ENCODE peak calls at places on chromosomes 12 and 14, in nine cellular contexts. One of them, this sample, is unnamed.

GRCh38 chr14:83575301-83575700 is 1954.6 kb upstream of the FLRT2 start:
- DNase-seq in fibroblast of mammary gland: no peak
- DNase-seq in fibroblast of lung: peak; percentile 15
- DNase-seq in activated B cell treated with CpG ODN at 0.5 μM for 24 hours: no peak
- DNase-seq in GM10248: no peak
- DNase-seq in HepG2: no peak
- DNase-seq in foreskin fibroblast: peak; percentile 11
- DNase-seq in mesothelial cell of epicardium: no peak
- DNase-seq in CD8-positive, alpha-beta T cell: no peak
- DNase-seq in this sample: no peak

GRCh38 chr12:55039761-55040160 is 20.0 kb downstream of the NEUROD4 start:
- DNase-seq in foreskin fibroblast: no peak
- DNase-seq in GM10248: no peak
- DNase-seq in activated B cell treated with CpG ODN at 0.5 μM for 24 hours: no peak
- DNase-seq in fibroblast of lung: no peak
- DNase-seq in HepG2: no peak
- DNase-seq in CD8-positive, alpha-beta T cell: no peak
- DNase-seq in fibroblast of mammary gland: no peak
- DNase-seq in mesothelial cell of epicardium: no peak
- DNase-seq in this sample: no peak

GRCh38 chr14:58288106-58288792 is 10.1 kb upstream of the ARID4A start:
- DNase-seq in activated B cell treated with CpG ODN at 0.5 μM for 24 hours: no peak
- DNase-seq in mesothelial cell of epicardium: no peak
- DNase-seq in GM10248: no peak
- DNase-seq in foreskin fibroblast: no peak
- DNase-seq in CD8-positive, alpha-beta T cell: no peak
- DNase-seq in fibroblast of mammary gland: no peak
- DNase-seq in fibroblast of lung: no peak
- DNase-seq in HepG2: no peak
- DNase-seq in this sample: no peak

GRCh38 chr12:99658950-99659349 is 11.4 kb downstream of the GARIN6 start:
- DNase-seq in HepG2: no peak
- DNase-seq in fibroblast of lung: peak; percentile 17
- DNase-seq in CD8-positive, alpha-beta T cell: no peak
- DNase-seq in foreskin fibroblast: no peak
- DNase-seq in activated B cell treated with CpG ODN at 0.5 μM for 24 hours: no peak
- DNase-seq in GM10248: no peak
- DNase-seq in fibroblast of mammary gland: peak; percentile 10
- DNase-seq in mesothelial cell of epicardium: no peak
- DNase-seq in this sample: peak; percentile 6

GRCh38 chr12:57694459-57695019 is 607 bp downstream of the OS9 start:
- DNase-seq in activated B cell treated with CpG ODN at 0.5 μM for 24 hours: no peak
- DNase-seq in fibroblast of lung: peak; percentile 25
- DNase-seq in HepG2: no peak
- DNase-seq in CD8-positive, alpha-beta T cell: no peak
- DNase-seq in GM10248: no peak
- DNase-seq in mesothelial cell of epicardium: no peak
- DNase-seq in foreskin fibroblast: peak; percentile 31
- DNase-seq in fibroblast of mammary gland: peak; percentile 2
- DNase-seq in this sample: no peak

GRCh38 chr14:23252006-23252405 is 14.3 kb downstream of the RNF212B start:
- DNase-seq in fibroblast of lung: no peak
- DNase-seq in GM10248: no peak
- DNase-seq in foreskin fibroblast: no peak
- DNase-seq in activated B cell treated with CpG ODN at 0.5 μM for 24 hours: no peak
- DNase-seq in CD8-positive, alpha-beta T cell: no peak
- DNase-seq in mesothelial cell of epicardium: no peak
- DNase-seq in HepG2: no peak
- DNase-seq in fibroblast of mammary gland: no peak
- DNase-seq in this sample: no peak

GRCh38 chr12:60205500-60205899 is 609.7 kb downstream of the SLC16A7 start:
- DNase-seq in GM10248: no peak
- DNase-seq in fibroblast of mammary gland: peak; percentile 34
- DNase-seq in foreskin fibroblast: peak; percentile 66
- DNase-seq in mesothelial cell of epicardium: no peak
- DNase-seq in CD8-positive, alpha-beta T cell: no peak
- DNase-seq in HepG2: no peak
- DNase-seq in activated B cell treated with CpG ODN at 0.5 μM for 24 hours: no peak
- DNase-seq in fibroblast of lung: peak; percentile 25
- DNase-seq in this sample: peak; percentile 64

GRCh38 chr12:49507139-49507538 is 31.7 kb upstream of the KCNH3 start:
- DNase-seq in CD8-positive, alpha-beta T cell: no peak
- DNase-seq in mesothelial cell of epicardium: no peak
- DNase-seq in activated B cell treated with CpG ODN at 0.5 μM for 24 hours: no peak
- DNase-seq in HepG2: no peak
- DNase-seq in foreskin fibroblast: peak; percentile 91
- DNase-seq in fibroblast of mammary gland: peak; percentile 88
- DNase-seq in fibroblast of lung: peak; percentile 87
- DNase-seq in GM10248: no peak
- DNase-seq in this sample: peak; percentile 44

GRCh38 chr12:3837049-3837448 is 36.1 kb downstream of the PARP11 start:
- DNase-seq in mesothelial cell of epicardium: no peak
- DNase-seq in HepG2: no peak
- DNase-seq in GM10248: peak; percentile 29
- DNase-seq in fibroblast of mammary gland: no peak
- DNase-seq in fibroblast of lung: no peak
- DNase-seq in foreskin fibroblast: no peak
- DNase-seq in CD8-positive, alpha-beta T cell: no peak
- DNase-seq in activated B cell treated with CpG ODN at 0.5 μM for 24 hours: no peak
- DNase-seq in this sample: no peak

GRCh38 chr12:21336656-21337055 is 1.9 kb upstream of the SLCO1A2 start:
- DNase-seq in GM10248: no peak
- DNase-seq in HepG2: peak; percentile 29
- DNase-seq in CD8-positive, alpha-beta T cell: no peak
- DNase-seq in mesothelial cell of epicardium: no peak
- DNase-seq in fibroblast of lung: no peak
- DNase-seq in foreskin fibroblast: no peak
- DNase-seq in fibroblast of mammary gland: no peak
- DNase-seq in activated B cell treated with CpG ODN at 0.5 μM for 24 hours: no peak
- DNase-seq in this sample: no peak

GRCh38 chr14:23568600-23569310 is 1.2 kb upstream of the AP1G2 start:
- DNase-seq in CD8-positive, alpha-beta T cell: no peak
- DNase-seq in mesothelial cell of epicardium: no peak
- DNase-seq in fibroblast of mammary gland: no peak
- DNase-seq in activated B cell treated with CpG ODN at 0.5 μM for 24 hours: no peak
- DNase-seq in foreskin fibroblast: peak; percentile 39
- DNase-seq in GM10248: no peak
- DNase-seq in fibroblast of lung: no peak
- DNase-seq in HepG2: peak; percentile 80
- DNase-seq in this sample: peak; percentile 24

GRCh38 chr14:74083161-74083560 is 1.1 kb downstream of the ALDH6A1 start:
- DNase-seq in activated B cell treated with CpG ODN at 0.5 μM for 24 hours: no peak
- DNase-seq in fibroblast of lung: no peak
- DNase-seq in fibroblast of mammary gland: no peak
- DNase-seq in mesothelial cell of epicardium: no peak
- DNase-seq in HepG2: no peak
- DNase-seq in CD8-positive, alpha-beta T cell: no peak
- DNase-seq in GM10248: no peak
- DNase-seq in foreskin fibroblast: no peak
- DNase-seq in this sample: no peak

GRCh38 chr14:74085828-74086227 is 1.1 kb downstream of the LIN52 start:
- DNase-seq in fibroblast of lung: no peak
- DNase-seq in foreskin fibroblast: no peak
- DNase-seq in mesothelial cell of epicardium: no peak
- DNase-seq in activated B cell treated with CpG ODN at 0.5 μM for 24 hours: no peak
- DNase-seq in fibroblast of mammary gland: no peak
- DNase-seq in HepG2: no peak
- DNase-seq in CD8-positive, alpha-beta T cell: no peak
- DNase-seq in GM10248: peak; percentile 58
- DNase-seq in this sample: no peak

GRCh38 chr14:74083784-74084276 is 423 bp downstream of the ALDH6A1 start:
- DNase-seq in CD8-positive, alpha-beta T cell: no peak
- DNase-seq in activated B cell treated with CpG ODN at 0.5 μM for 24 hours: no peak
- DNase-seq in GM10248: no peak
- DNase-seq in mesothelial cell of epicardium: no peak
- DNase-seq in HepG2: peak; percentile 32
- DNase-seq in fibroblast of lung: no peak
- DNase-seq in fibroblast of mammary gland: no peak
- DNase-seq in foreskin fibroblast: no peak
- DNase-seq in this sample: no peak

GRCh38 chr14:74085047-74085637 is 386 bp downstream of the LIN52 start:
- DNase-seq in foreskin fibroblast: peak; percentile 69
- DNase-seq in activated B cell treated with CpG ODN at 0.5 μM for 24 hours: no peak
- DNase-seq in GM10248: peak; percentile 12
- DNase-seq in HepG2: peak; percentile 10
- DNase-seq in fibroblast of lung: peak; percentile 36
- DNase-seq in CD8-positive, alpha-beta T cell: peak; percentile 5
- DNase-seq in mesothelial cell of epicardium: no peak
- DNase-seq in fibroblast of mammary gland: peak; percentile 51
- DNase-seq in this sample: peak; percentile 31

DNA sequence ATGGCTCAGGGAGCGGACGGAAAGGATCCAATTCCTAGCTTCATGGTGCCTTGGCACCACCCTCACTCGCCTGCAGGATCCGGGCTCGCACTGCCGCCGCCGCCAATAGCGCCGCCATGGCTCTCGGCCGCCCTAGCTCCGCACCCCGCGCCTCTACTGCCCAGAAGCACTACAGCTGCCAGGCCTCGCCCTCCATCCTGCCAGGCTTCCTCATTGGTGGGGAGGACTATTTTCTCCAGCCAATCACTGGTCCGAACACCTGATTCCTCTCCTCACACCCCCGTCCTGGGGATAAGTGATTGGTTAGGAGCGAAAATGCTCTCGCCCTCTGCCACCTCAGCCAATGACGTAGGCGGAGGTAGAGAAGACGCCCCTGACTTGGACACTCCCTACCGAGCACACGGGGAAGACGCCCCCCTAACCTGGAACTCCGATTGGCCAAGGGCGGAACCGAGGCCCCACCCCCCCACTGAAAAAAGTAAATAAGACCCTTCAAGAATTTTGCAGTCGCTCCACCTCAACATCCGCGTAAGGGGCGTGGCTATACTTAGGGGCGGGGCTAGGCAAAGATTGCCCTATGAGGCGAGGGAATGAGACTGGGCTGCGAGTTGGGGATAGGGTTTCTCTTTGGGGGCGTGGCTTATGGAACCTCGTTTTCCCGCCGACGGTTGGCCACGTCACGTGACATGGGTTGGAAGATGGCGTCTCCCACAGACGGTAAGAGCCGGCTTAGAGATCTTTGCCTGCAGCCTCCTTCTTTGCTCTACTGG is at the start of the genes ALDH6A1 and LIN52:
- DNase-seq in mesothelial cell of epicardium: peak; percentile 96
- DNase-seq in CD8-positive, alpha-beta T cell: peak; percentile 100
- DNase-seq in foreskin fibroblast: peak; percentile 100
- DNase-seq in GM10248: peak; percentile 99
- DNase-seq in fibroblast of lung: peak; percentile 100
- DNase-seq in HepG2: peak; percentile 100
- DNase-seq in activated B cell treated with CpG ODN at 0.5 μM for 24 hours: peak; percentile 94
- DNase-seq in fibroblast of mammary gland: peak; percentile 100
- DNase-seq in this sample: peak; percentile 100
- TF ChIP-seq CTCF in mesothelial cell of epicardium: no peak
- TF ChIP-seq CTCF in CD8-positive, alpha-beta T cell: no peak
- TF ChIP-seq CTCF in foreskin fibroblast: no peak
- TF ChIP-seq CTCF in GM10248: peak; percentile 8
- TF ChIP-seq CTCF in fibroblast of lung: no peak
- TF ChIP-seq CTCF in HepG2: peak; percentile 53
- TF ChIP-seq CTCF in activated B cell treated with CpG ODN at 0.5 μM for 24 hours: no peak
- TF ChIP-seq CTCF in fibroblast of mammary gland: no peak
- TF ChIP-seq CTCF in this sample: no peak

GRCh38 chr14:90114554-90114953 is 52.8 kb downstream of the KCNK13 start:
- DNase-seq in fibroblast of mammary gland: no peak
- DNase-seq in foreskin fibroblast: no peak
- DNase-seq in GM10248: no peak
- DNase-seq in HepG2: peak; percentile 5
- DNase-seq in CD8-positive, alpha-beta T cell: no peak
- DNase-seq in activated B cell treated with CpG ODN at 0.5 μM for 24 hours: no peak
- DNase-seq in mesothelial cell of epicardium: no peak
- DNase-seq in fibroblast of lung: no peak
- DNase-seq in this sample: peak; percentile 12

GRCh38 chr14:90111895-90112534 is 50.2 kb downstream of the KCNK13 start:
- DNase-seq in fibroblast of lung: peak; percentile 5
- DNase-seq in GM10248: no peak
- DNase-seq in fibroblast of mammary gland: peak; percentile 87
- DNase-seq in activated B cell treated with CpG ODN at 0.5 μM for 24 hours: no peak
- DNase-seq in mesothelial cell of epicardium: no peak
- DNase-seq in foreskin fibroblast: peak; percentile 40
- DNase-seq in CD8-positive, alpha-beta T cell: no peak
- DNase-seq in HepG2: peak; percentile 12
- DNase-seq in this sample: peak; percentile 49

GRCh38 chr14:90107789-90108188 is 46.0 kb downstream of the KCNK13 start:
- DNase-seq in activated B cell treated with CpG ODN at 0.5 μM for 24 hours: no peak
- DNase-seq in mesothelial cell of epicardium: no peak
- DNase-seq in foreskin fibroblast: no peak
- DNase-seq in fibroblast of lung: no peak
- DNase-seq in fibroblast of mammary gland: no peak
- DNase-seq in CD8-positive, alpha-beta T cell: no peak
- DNase-seq in HepG2: no peak
- DNase-seq in GM10248: no peak
- DNase-seq in this sample: no peak

GRCh38 chr14:90105756-90106155 is 44.0 kb downstream of the KCNK13 start:
- DNase-seq in GM10248: no peak
- DNase-seq in fibroblast of mammary gland: no peak
- DNase-seq in fibroblast of lung: no peak
- DNase-seq in CD8-positive, alpha-beta T cell: no peak
- DNase-seq in HepG2: peak; percentile 18
- DNase-seq in mesothelial cell of epicardium: no peak
- DNase-seq in activated B cell treated with CpG ODN at 0.5 μM for 24 hours: no peak
- DNase-seq in foreskin fibroblast: no peak
- DNase-seq in this sample: no peak

DNA sequence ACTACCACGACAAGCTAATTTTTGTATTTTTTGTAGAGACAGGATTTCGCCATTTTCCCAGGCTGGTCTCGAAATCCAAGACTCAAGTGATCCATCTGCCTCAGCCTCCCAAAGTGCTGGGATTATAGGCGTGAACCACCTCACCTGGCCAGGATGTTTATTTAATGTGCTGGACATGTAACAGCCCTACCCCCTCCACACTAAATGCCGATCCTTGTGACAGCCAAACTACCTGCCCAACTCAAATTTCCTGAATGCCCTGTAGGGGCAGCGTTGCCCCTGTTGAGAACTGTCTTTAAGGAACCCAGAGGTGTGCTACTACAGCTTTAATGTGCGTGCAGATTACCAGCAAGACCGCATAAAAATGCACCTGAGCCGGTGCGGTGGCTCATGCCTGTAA is 48.1 kb downstream of the KCNK13 start:
- DNase-seq in foreskin fibroblast: no peak
- DNase-seq in mesothelial cell of epicardium: no peak
- DNase-seq in activated B cell treated with CpG ODN at 0.5 μM for 24 hours: no peak
- DNase-seq in fibroblast of lung: no peak
- DNase-seq in HepG2: peak; percentile 13
- DNase-seq in fibroblast of mammary gland: no peak
- DNase-seq in CD8-positive, alpha-beta T cell: no peak
- DNase-seq in GM10248: no peak
- DNase-seq in this sample: peak; percentile 49
- TF ChIP-seq CTCF in foreskin fibroblast: no peak
- TF ChIP-seq CTCF in mesothelial cell of epicardium: peak; percentile 30
- TF ChIP-seq CTCF in activated B cell treated with CpG ODN at 0.5 μM for 24 hours: no peak
- TF ChIP-seq CTCF in fibroblast of lung: no peak
- TF ChIP-seq CTCF in HepG2: peak; percentile 8
- TF ChIP-seq CTCF in fibroblast of mammary gland: peak; percentile 19
- TF ChIP-seq CTCF in CD8-positive, alpha-beta T cell: no peak
- TF ChIP-seq CTCF in GM10248: peak; percentile 11
- TF ChIP-seq CTCF in this sample: no peak

GRCh38 chr12:7189398-7190267 is at the start of gene PEX5:
- DNase-seq in foreskin fibroblast: peak; percentile 97
- DNase-seq in mesothelial cell of epicardium: peak; percentile 49
- DNase-seq in CD8-positive, alpha-beta T cell: peak; percentile 79
- DNase-seq in fibroblast of lung: peak; percentile 94
- DNase-seq in fibroblast of mammary gland: peak; percentile 92
- DNase-seq in activated B cell treated with CpG ODN at 0.5 μM for 24 hours: peak; percentile 70
- DNase-seq in HepG2: peak; percentile 83
- DNase-seq in GM10248: peak; percentile 94
- DNase-seq in this sample: peak; percentile 95
- TF ChIP-seq CTCF in foreskin fibroblast: no peak
- TF ChIP-seq CTCF in mesothelial cell of epicardium: no peak
- TF ChIP-seq CTCF in CD8-positive, alpha-beta T cell: no peak
- TF ChIP-seq CTCF in fibroblast of lung: no peak
- TF ChIP-seq CTCF in fibroblast of mammary gland: no peak
- TF ChIP-seq CTCF in activated B cell treated with CpG ODN at 0.5 μM for 24 hours: no peak
- TF ChIP-seq CTCF in HepG2: no peak
- TF ChIP-seq CTCF in GM10248: no peak
- TF ChIP-seq CTCF in this sample: no peak

GRCh38 chr12:87266305-87266704 is 762.9 kb downstream of the C12orf50 start:
- DNase-seq in fibroblast of mammary gland: peak; percentile 12
- DNase-seq in fibroblast of lung: no peak
- DNase-seq in foreskin fibroblast: peak; percentile 3
- DNase-seq in CD8-positive, alpha-beta T cell: no peak
- DNase-seq in mesothelial cell of epicardium: no peak
- DNase-seq in GM10248: no peak
- DNase-seq in HepG2: peak; percentile 1
- DNase-seq in activated B cell treated with CpG ODN at 0.5 μM for 24 hours: no peak
- DNase-seq in this sample: no peak
- TF ChIP-seq CTCF in fibroblast of mammary gland: peak; percentile 15
- TF ChIP-seq CTCF in fibroblast of lung: no peak
- TF ChIP-seq CTCF in foreskin fibroblast: no peak
- TF ChIP-seq CTCF in CD8-positive, alpha-beta T cell: no peak
- TF ChIP-seq CTCF in mesothelial cell of epicardium: no peak
- TF ChIP-seq CTCF in GM10248: no peak
- TF ChIP-seq CTCF in HepG2: no peak
- TF ChIP-seq CTCF in activated B cell treated with CpG ODN at 0.5 μM for 24 hours: no peak
- TF ChIP-seq CTCF in this sample: no peak

This sample was measured in MCF 10A.